ENCODE peak calls at places on chromosomes 4 and X, in five cellular contexts. W, B, C, T and Q are unnamed samples.

GRCh38 chrX:10582945-10583344 is 37.4 kb downstream of the MID1 start:
- DNase-seq in W (no peak), B (no peak), C (no peak), T (peak), Q (no peak)

GRCh38 chrX:33142331-33142730 is 69.0 kb downstream of the DMD start:
- DNase-seq in W (no peak), B (no peak), C (no peak), T (no peak), Q (no peak)

GRCh38 chrX:41350150-41350975 is 16.4 kb downstream of the DDX3X start:
- DNase-seq in W (no peak), B (no peak), C (no peak), T (peak), Q (no peak)

GRCh38 chr4:38180456-38180855 is 220.3 kb downstream of the PTTG2 start:
- DNase-seq in W (no peak), B (no peak), C (no peak), T (peak), Q (no peak)

GRCh38 chr4:114087596-114088230 is 108.3 kb upstream of the ARSJ start:
- DNase-seq in W (no peak), B (no peak), C (no peak), T (no peak), Q (no peak)

GRCh38 chrX:105822138-105823091 is at the start of gene NRK:
- DNase-seq in W (peak), B (no peak), C (peak), T (no peak), Q (no peak)

GRCh38 chr4:180925800-180926199 is 1317.4 kb upstream of the TENM3 start:
- DNase-seq in W (no peak), B (no peak), C (no peak), T (peak), Q (no peak)

GRCh38 chr4:112003508-112003907 is 141.7 kb upstream of the FAM241A start:
- DNase-seq in W (no peak), B (no peak), C (no peak), T (no peak), Q (no peak)

GRCh38 chr4:174592985-174593335 is 70.7 kb upstream of the HPGD start:
- DNase-seq in W (no peak), B (no peak), C (no peak), T (peak), Q (no peak)

GRCh38 chr4:2981256-2981804 is 18.0 kb downstream of the GRK4 start:
- DNase-seq in W (no peak), B (no peak), C (no peak), T (no peak), Q (no peak)

GRCh38 chr4:13918110-13918509 is 290.6 kb upstream of the BOD1L1 start:
- DNase-seq in W (peak), B (peak), C (no peak), T (peak), Q (no peak)

GRCh38 chr4:88169298-88169697 is 10.9 kb upstream of the ABCG2 start:
- DNase-seq in W (no peak), B (no peak), C (no peak), T (no peak), Q (no peak)

GRCh38 chrX:54978448-54978847 is 15.5 kb downstream of the PFKFB1 start:
- DNase-seq in W (no peak), B (no peak), C (no peak), T (peak), Q (no peak)

GRCh38 chrX:151789179-151789800 is 54.7 kb downstream of the CNGA2 start:
- DNase-seq in W (peak), B (no peak), C (no peak), T (peak), Q (peak)

GRCh38 chr4:73245955-73246354 is 12.6 kb downstream of the ANKRD17 start:
- DNase-seq in W (no peak), B (no peak), C (no peak), T (no peak), Q (no peak)

GRCh38 chr4:103998752-103999151 is 279.0 kb upstream of the TACR3 start:
- DNase-seq in W (no peak), B (no peak), C (no peak), T (no peak), Q (no peak)

GRCh38 chrX:138127314-138127713 is 561.4 kb downstream of the ZIC3 start:
- DNase-seq in W (no peak), B (no peak), C (no peak), T (peak), Q (no peak)

GRCh38 chr4:113837397-113837796 is 75.9 kb upstream of the CAMK2D start:
- DNase-seq in W (no peak), B (no peak), C (no peak), T (peak), Q (no peak)

GRCh38 chr4:20391224-20391623 is 139.5 kb downstream of the SLIT2 start:
- DNase-seq in W (no peak), B (no peak), C (no peak), T (no peak), Q (no peak)

GRCh38 chr4:2363056-2363719 is 55.3 kb downstream of the ZFYVE28 start:
- DNase-seq in W (no peak), B (no peak), C (no peak), T (no peak), Q (no peak)